ENCODE peak calls at places on chromosomes 5 and 9, in six cellular contexts. G, Q, H, S, U and B are unnamed samples.

GRCh38 chr5:145543968-145544367 is 291.2 kb downstream of the PRELID2 start:
- DNase-seq in Q (peak; percentile 47), U (no peak), S (no peak), H (no peak), G (no peak), B (no peak)

GRCh38 chr5:73625905-73626811 is at the start of gene ARHGEF28:
- DNase-seq in G (peak; percentile 82), U (no peak), H (peak; percentile 24), S (no peak), Q (peak; percentile 75), B (peak; percentile 71)

GRCh38 chr9:90832251-90832650 is 30.6 kb downstream of the SYK start:
- DNase-seq in G (no peak), Q (no peak), S (no peak), H (no peak), U (no peak), B (no peak)

GRCh38 chr5:112885001-112885400 is 23.9 kb downstream of the SRP19 start:
- DNase-seq in Q (no peak), S (no peak), U (no peak), G (no peak), H (no peak), B (no peak)

GRCh38 chr5:81020478-81021167 is 60.5 kb downstream of the RASGRF2 start:
- DNase-seq in H (no peak), G (no peak), S (no peak), U (no peak), Q (no peak), B (no peak)

GRCh38 chr5:148837383-148837782 is 11.0 kb downstream of the ADRB2 start:
- DNase-seq in U (no peak), H (no peak), Q (no peak), S (no peak), G (no peak), B (no peak)

GRCh38 chr5:153523196-153523595 is 32.7 kb downstream of the GRIA1 start:
- DNase-seq in S (no peak), G (no peak), H (no peak), U (no peak), Q (no peak), B (no peak)

GRCh38 chr9:92512622-92513021 is 23.2 kb downstream of the ECM2 start:
- DNase-seq in S (no peak), G (no peak), H (no peak), Q (no peak), U (no peak), B (no peak)

GRCh38 chr9:94800424-94801117 is 74.1 kb downstream of the AOPEP start:
- DNase-seq in G (no peak), H (no peak), S (no peak), Q (no peak), U (no peak), B (no peak)